ENCODE peak calls at places on chromosome X, in six cellular contexts. N is BJ, T is WERI-Rb-1, Q is mesendoderm, E is epithelial cell of proximal tubule, S is fibroblast of pulmonary artery. R is an unnamed sample.

GRCh38 chrX:109843963-109844751 is 111.1 kb upstream of the ACSL4 start:
- DNase-seq in N (no peak), T (no peak), Q (no peak), E (no peak), S (no peak), R (no peak)

GRCh38 chrX:153521034-153521433 is 3.6 kb downstream of the ATP2B3 start:
- DNase-seq in N (no peak), T (no peak), Q (no peak), E (no peak), S (peak), R (no peak)

GRCh38 chrX:1294301-1295067 is 25.9 kb downstream of the CSF2RA start:
- DNase-seq in N (no peak), T (no peak), Q (no peak), E (no peak), S (no peak), R (no peak)

GRCh38 chrX:97790850-97791249 is 907.1 kb downstream of the RPA4 start:
- DNase-seq in N (no peak), T (no peak), Q (no peak), E (no peak), S (no peak), R (no peak)

GRCh38 chrX:118726887-118727685 is at the start of gene IL13RA1:
- DNase-seq in N (no peak), T (peak), Q (peak), E (no peak), S (peak), R (peak)

GRCh38 chrX:71514367-71515038 is 18.4 kb upstream of the OGT start:
- DNase-seq in N (no peak), T (peak), Q (peak), E (no peak), S (no peak), R (no peak)

GRCh38 chrX:104641176-104641575 is 75.2 kb downstream of the IL1RAPL2 start:
- DNase-seq in N (no peak), T (no peak), Q (peak), E (no peak), S (no peak), R (no peak)

GRCh38 chrX:26262121-26262523 is 46.2 kb downstream of the MAGEB5 start:
- DNase-seq in N (no peak), T (no peak), Q (peak), E (peak), S (peak), R (no peak)

GRCh38 chrX:87914726-87915125 is 397.1 kb downstream of the KLHL4 start:
- DNase-seq in N (no peak), T (no peak), Q (no peak), E (no peak), S (no peak), R (no peak)

GRCh38 chrX:98057176-98057575 is 1173.5 kb downstream of the RPA4 start:
- DNase-seq in N (no peak), T (no peak), Q (no peak), E (no peak), S (no peak), R (no peak)

GRCh38 chrX:77389891-77390290 is 57.3 kb upstream of the FGF16 start:
- DNase-seq in N (no peak), T (no peak), Q (no peak), E (no peak), S (no peak), R (no peak)
- H3K4me3 ChIP-seq in N (no peak), T (no peak), Q (no peak), E (no peak), S (no peak), R (no peak)

DNA sequence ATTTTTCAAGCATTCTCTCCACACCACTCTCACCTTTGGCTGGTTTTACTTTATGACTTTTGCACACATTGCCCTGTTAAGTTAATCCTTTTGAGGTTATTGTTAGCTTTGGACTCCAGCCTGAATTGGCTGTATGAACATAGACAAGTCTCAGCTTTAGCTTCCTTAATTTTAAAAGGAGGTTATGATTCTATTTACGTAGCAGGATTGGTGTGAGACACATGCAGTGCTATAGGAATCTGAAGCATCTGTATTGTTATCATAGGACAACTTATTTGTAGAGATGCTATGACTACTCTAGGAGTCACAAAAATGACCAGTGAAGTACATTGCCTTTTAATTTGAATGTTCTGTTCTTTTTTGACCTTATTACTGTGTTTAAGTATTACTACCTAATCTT is 15.7 kb downstream of the PGAM4 start:
- DNase-seq in N (no peak), T (no peak), Q (no peak), E (no peak), S (no peak), R (no peak)
- H3K4me3 ChIP-seq in N (no peak), T (no peak), Q (no peak), E (no peak), S (no peak), R (no peak)

DNA sequence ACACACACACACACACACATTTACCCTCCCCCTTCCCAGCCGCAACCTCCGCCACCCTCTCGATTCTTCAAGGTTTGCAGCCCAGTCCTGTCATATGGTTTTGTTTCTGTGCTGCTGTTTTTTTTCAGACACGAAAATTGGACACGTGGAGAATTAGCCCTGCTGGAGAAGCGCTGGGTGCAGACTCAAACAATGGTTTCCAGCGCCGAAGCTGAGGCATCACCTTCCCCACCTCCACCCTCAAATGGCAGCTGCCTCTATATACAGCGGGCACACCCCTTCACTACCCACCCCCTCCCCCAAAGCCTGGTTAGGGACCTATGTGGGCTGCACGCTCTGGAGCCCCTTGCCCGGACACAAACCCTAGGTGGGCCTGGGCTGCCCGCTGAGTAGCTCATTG is 87.9 kb downstream of the BCOR start:
- DNase-seq in N (no peak), T (peak), Q (no peak), E (no peak), S (no peak), R (no peak)
- H3K4me3 ChIP-seq in N (no peak), T (peak), Q (no peak), E (no peak), S (no peak), R (no peak)

GRCh38 chrX:136767104-136767941 is 13.4 kb downstream of the ARHGEF6 start:
- DNase-seq in N (no peak), T (peak), Q (peak), E (no peak), S (peak), R (no peak)
- H3K4me3 ChIP-seq in N (peak), T (peak), Q (peak), E (peak), S (peak), R (peak)

DNA sequence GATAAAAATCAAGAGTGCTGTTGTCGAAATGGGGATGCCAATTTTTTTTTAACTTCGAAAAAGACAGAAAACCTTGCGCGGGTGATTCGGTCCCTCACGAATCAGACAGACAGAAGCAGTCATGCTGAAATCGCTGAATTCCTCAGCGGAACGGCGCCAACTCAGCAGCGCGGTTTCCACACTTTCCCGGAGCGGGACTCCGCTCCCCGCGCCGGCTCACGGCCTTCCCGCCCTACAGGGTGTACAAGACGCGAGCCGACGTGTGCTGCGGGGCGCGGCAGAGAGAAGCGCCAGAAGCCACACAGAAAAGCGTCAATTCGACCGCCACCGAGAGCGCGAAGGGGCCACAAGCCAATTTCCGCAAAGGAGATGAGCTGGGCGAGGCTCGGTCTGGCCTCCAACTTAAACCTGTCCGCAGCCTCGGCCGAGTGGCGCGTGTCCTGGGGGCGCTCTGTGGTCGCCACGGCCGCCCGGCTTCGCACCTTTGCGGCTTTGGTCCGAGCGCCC is 1.3 kb downstream of the NEXMIF start:
- DNase-seq in N (no peak), T (no peak), Q (peak), E (no peak), S (peak), R (no peak)
- H3K4me3 ChIP-seq in N (no peak), T (no peak), Q (no peak), E (peak), S (no peak), R (no peak)

GRCh38 chrX:95330292-95330691 is 1354.3 kb upstream of the DIAPH2 start:
- DNase-seq in N (no peak), T (no peak), Q (no peak), E (no peak), S (no peak), R (no peak)
- H3K4me3 ChIP-seq in N (no peak), T (no peak), Q (no peak), E (no peak), S (no peak), R (no peak)

DNA sequence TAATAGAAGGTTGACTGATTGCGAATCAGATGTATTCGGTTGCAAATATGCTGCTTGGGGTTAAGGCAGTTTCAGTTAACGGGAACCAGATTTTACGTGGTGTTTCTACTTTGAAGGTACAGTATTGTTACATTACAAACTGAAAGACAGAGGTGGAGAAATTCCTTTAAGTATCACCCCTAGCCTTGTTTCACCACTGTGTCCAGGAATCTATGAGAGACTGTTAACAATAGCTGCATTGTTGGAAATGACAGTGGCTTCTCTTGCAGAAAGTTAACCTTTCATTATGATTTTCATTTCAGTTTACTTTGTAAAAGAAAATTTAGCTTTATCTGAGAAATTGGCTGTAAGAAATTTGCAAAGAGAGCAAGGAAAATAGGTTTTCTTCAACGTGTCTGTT is 2.6 kb downstream of the CDKL5 start:
- DNase-seq in N (no peak), T (no peak), Q (no peak), E (no peak), S (no peak), R (no peak)
- H3K4me3 ChIP-seq in N (no peak), T (peak), Q (no peak), E (no peak), S (no peak), R (no peak)

DNA sequence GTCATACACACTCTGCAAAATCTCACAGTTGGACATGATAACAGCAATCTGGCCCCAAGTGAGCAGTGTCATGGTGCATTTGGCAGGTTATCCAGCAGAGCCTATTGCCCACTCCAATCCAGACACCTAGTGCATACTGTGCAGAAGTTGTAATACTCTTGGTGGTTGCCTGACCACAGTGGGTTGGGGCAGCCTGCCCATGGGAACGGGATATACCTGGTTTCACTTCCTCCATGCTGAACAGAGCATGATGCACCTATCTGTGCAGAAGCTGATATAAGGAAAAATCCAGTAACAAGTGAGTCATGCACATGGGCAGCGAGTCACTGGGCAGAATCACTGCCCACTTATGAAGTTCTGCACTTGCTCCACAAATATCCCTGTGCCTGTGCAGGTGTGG is 105.3 kb upstream of the IGSF1 start:
- DNase-seq in N (no peak), T (no peak), Q (no peak), E (no peak), S (no peak), R (no peak)
- H3K4me3 ChIP-seq in N (no peak), T (no peak), Q (no peak), E (no peak), S (no peak), R (no peak)

GRCh38 chrX:129981207-129981553 is 1.3 kb upstream of the BCORL1 start:
- DNase-seq in N (no peak), T (no peak), Q (no peak), E (no peak), S (no peak), R (no peak)
- H3K4me3 ChIP-seq in N (peak), T (peak), Q (no peak), E (peak), S (peak), R (no peak)